ENCODE peak calls at places on chromosome 3, in eight cellular contexts. O is cardiac fibroblast; B is A549; D is occipital lobe; W is K562; V is neural crest cell; X is stimulated activated CD4-positive, alpha-beta T cell treated with anti-CD3 and anti-CD28 coated beads, Interleukin-2, amount 100 ng/mL, for 48 hours; H is stimulated activated CD8-positive, alpha-beta memory T cell treated with anti-CD3 and anti-CD28 coated beads, Interleukin-2, amount 100 ng/mL, for 1 hour. N is an unnamed sample.

GRCh38 chr3:34178415-34178814 is 380.0 kb downstream of the PDCD6IP start:
- DNase-seq in O (peak; percentile 53), B (no peak), D (no peak), W (no peak), V (no peak), X (no peak), H (no peak), N (peak; percentile 2)

GRCh38 chr3:139906441-139906840 is 28.5 kb upstream of the CLSTN2 start:
- DNase-seq in O (peak; percentile 41), B (peak; percentile 14), D (no peak), W (no peak), V (no peak), X (no peak), H (no peak), N (peak; percentile 26)

GRCh38 chr3:148861277-148861869 is 3.7 kb upstream of the CPA3 start:
- DNase-seq in O (peak; percentile 76), B (peak; percentile 50), D (no peak), W (peak; percentile 31), V (no peak), X (no peak), H (no peak), N (peak; percentile 52)

GRCh38 chr3:111667621-111668239 is 72.6 kb upstream of the ZBED2 start:
- DNase-seq in O (peak; percentile 47), B (no peak), D (no peak), W (no peak), V (no peak), X (peak; percentile 38), H (peak; percentile 50), N (no peak)

GRCh38 chr3:141410408-141410807 is 42.1 kb downstream of the ZBTB38 start:
- DNase-seq in O (peak; percentile 90), B (peak; percentile 78), D (no peak), W (peak; percentile 26), V (no peak), X (no peak), H (no peak), N (peak; percentile 66)

GRCh38 chr3:75237041-75237775 is 426.9 kb upstream of the FRG2C start:
- DNase-seq in O (no peak), B (no peak), D (no peak), W (no peak), V (no peak), X (no peak), H (no peak), N (no peak)

GRCh38 chr3:24521306-24522154 is 26.9 kb upstream of the THRB start:
- DNase-seq in O (peak; percentile 40), B (peak; percentile 28), D (peak; percentile 44), W (peak; percentile 64), V (peak; percentile 30), X (no peak), H (no peak), N (peak; percentile 31)

GRCh38 chr3:195250473-195251251 is 20.3 kb downstream of the XXYLT1 start:
- DNase-seq in O (peak; percentile 70), B (no peak), D (no peak), W (no peak), V (no peak), X (no peak), H (no peak), N (no peak)

GRCh38 chr3:46193436-46193835 is 14.7 kb downstream of the CCR1 start:
- DNase-seq in O (peak; percentile 64), B (no peak), D (no peak), W (no peak), V (no peak), X (no peak), H (no peak), N (peak; percentile 32)

GRCh38 chr3:58052373-58053273 is 44.4 kb downstream of the FLNB start:
- DNase-seq in O (peak; percentile 98), B (peak; percentile 85), D (peak; percentile 37), W (peak; percentile 64), V (no peak), X (peak; percentile 19), H (no peak), N (peak; percentile 96)

GRCh38 chr3:184751204-184751809 is 39.4 kb upstream of the MAGEF1 start:
- DNase-seq in O (no peak), B (no peak), D (no peak), W (no peak), V (no peak), X (no peak), H (no peak), N (no peak)

GRCh38 chr3:189900578-189900977 is 220.1 kb downstream of the P3H2 start:
- DNase-seq in O (no peak), B (no peak), D (no peak), W (no peak), V (no peak), X (no peak), H (no peak), N (no peak)

GRCh38 chr3:55491296-55491816 is 4.2 kb upstream of the WNT5A start:
- DNase-seq in O (peak; percentile 85), B (no peak), D (no peak), W (no peak), V (no peak), X (no peak), H (no peak), N (peak; percentile 88)

GRCh38 chr3:138148503-138148902 is 16.3 kb upstream of the A4GNT start:
- DNase-seq in O (no peak), B (no peak), D (no peak), W (no peak), V (no peak), X (no peak), H (no peak), N (peak; percentile 14)

GRCh38 chr3:176916777-176917176 is 280.5 kb downstream of the TBL1XR1 start:
- DNase-seq in O (no peak), B (no peak), D (no peak), W (no peak), V (no peak), X (no peak), H (no peak), N (no peak)

GRCh38 chr3:187558990-187559389 is 111.2 kb downstream of the SST start:
- DNase-seq in O (no peak), B (no peak), D (no peak), W (no peak), V (no peak), X (no peak), H (no peak), N (no peak)

GRCh38 chr3:197792019-197792647 is 1.1 kb downstream of the LRCH3 start:
- DNase-seq in O (peak; percentile 48), B (no peak), D (no peak), W (no peak), V (no peak), X (no peak), H (no peak), N (no peak)

GRCh38 chr3:50539356-50539838 is 28.1 kb downstream of the C3orf18 start:
- DNase-seq in O (no peak), B (no peak), D (no peak), W (peak; percentile 96), V (no peak), X (no peak), H (no peak), N (no peak)

GRCh38 chr3:67461667-67462142 is 192.7 kb downstream of the SUCLG2 start:
- DNase-seq in O (peak; percentile 59), B (no peak), D (no peak), W (no peak), V (no peak), X (no peak), H (no peak), N (peak; percentile 97)

GRCh38 chr3:72347819-72348319 is 500.4 kb downstream of the SHQ1 start:
- DNase-seq in O (peak; percentile 72), B (no peak), D (peak; percentile 16), W (no peak), V (no peak), X (peak; percentile 35), H (no peak), N (peak; percentile 89)

GRCh38 chr3:5205165-5205941 is 17.8 kb downstream of the EDEM1 start:
- DNase-seq in O (peak; percentile 29), B (no peak), D (peak; percentile 23), W (no peak), V (no peak), X (no peak), H (no peak), N (no peak)

N was measured in LHCN-M2.